ENCODE peak calls at places on chromosomes 7 and 10, in eight cellular contexts. One of them, this sample, is unnamed.

GRCh38 chr10:112546474-112546873 is 99.5 kb downstream of the VTI1A start:
- DNase-seq in prostate gland: no peak
- DNase-seq in NCI-H748 treated with DMSO at 0.1 percent for 48 hours: no peak
- DNase-seq in progenitor cell of endocrine pancreas: no peak
- DNase-seq in sciatic nerve: no peak
- DNase-seq in hepatocyte: no peak
- DNase-seq in thoracic aorta: no peak
- DNase-seq in lower leg skin: no peak
- DNase-seq in this sample: no peak

GRCh38 chr10:88288621-88289059 is 294.5 kb downstream of the RNLS start:
- DNase-seq in prostate gland: no peak
- DNase-seq in NCI-H748 treated with DMSO at 0.1 percent for 48 hours: no peak
- DNase-seq in progenitor cell of endocrine pancreas: no peak
- DNase-seq in sciatic nerve: no peak
- DNase-seq in hepatocyte: no peak
- DNase-seq in thoracic aorta: no peak
- DNase-seq in lower leg skin: no peak
- DNase-seq in this sample: no peak

GRCh38 chr7:100867040-100867795 is at the start of gene TRIP6:
- DNase-seq in prostate gland: peak
- DNase-seq in NCI-H748 treated with DMSO at 0.1 percent for 48 hours: no peak
- DNase-seq in progenitor cell of endocrine pancreas: peak
- DNase-seq in sciatic nerve: peak
- DNase-seq in hepatocyte: peak
- DNase-seq in thoracic aorta: peak
- DNase-seq in lower leg skin: peak
- DNase-seq in this sample: peak

GRCh38 chr7:69260023-69260422 is 338.3 kb upstream of the AUTS2 start:
- DNase-seq in prostate gland: no peak
- DNase-seq in NCI-H748 treated with DMSO at 0.1 percent for 48 hours: no peak
- DNase-seq in progenitor cell of endocrine pancreas: no peak
- DNase-seq in sciatic nerve: no peak
- DNase-seq in hepatocyte: no peak
- DNase-seq in thoracic aorta: no peak
- DNase-seq in lower leg skin: no peak
- DNase-seq in this sample: no peak

GRCh38 chr10:88652621-88653020 is 11.6 kb upstream of the LIPF start:
- DNase-seq in prostate gland: no peak
- DNase-seq in NCI-H748 treated with DMSO at 0.1 percent for 48 hours: no peak
- DNase-seq in progenitor cell of endocrine pancreas: no peak
- DNase-seq in sciatic nerve: no peak
- DNase-seq in hepatocyte: no peak
- DNase-seq in thoracic aorta: no peak
- DNase-seq in lower leg skin: no peak
- DNase-seq in this sample: no peak

GRCh38 chr7:3272691-3273141 is 28.3 kb upstream of the SDK1 start:
- DNase-seq in prostate gland: no peak
- DNase-seq in NCI-H748 treated with DMSO at 0.1 percent for 48 hours: no peak
- DNase-seq in progenitor cell of endocrine pancreas: no peak
- DNase-seq in sciatic nerve: no peak
- DNase-seq in hepatocyte: peak
- DNase-seq in thoracic aorta: no peak
- DNase-seq in lower leg skin: no peak
- DNase-seq in this sample: no peak

GRCh38 chr7:32477649-32477980 is 12.6 kb downstream of the LSM5 start:
- DNase-seq in prostate gland: no peak
- DNase-seq in NCI-H748 treated with DMSO at 0.1 percent for 48 hours: no peak
- DNase-seq in progenitor cell of endocrine pancreas: no peak
- DNase-seq in sciatic nerve: no peak
- DNase-seq in hepatocyte: no peak
- DNase-seq in thoracic aorta: no peak
- DNase-seq in lower leg skin: no peak
- DNase-seq in this sample: no peak

GRCh38 chr7:129612112-129613015 is 844 bp downstream of the NRF1 start:
- DNase-seq in prostate gland: peak
- DNase-seq in NCI-H748 treated with DMSO at 0.1 percent for 48 hours: peak
- DNase-seq in progenitor cell of endocrine pancreas: peak
- DNase-seq in sciatic nerve: peak
- DNase-seq in hepatocyte: peak
- DNase-seq in thoracic aorta: peak
- DNase-seq in lower leg skin: peak
- DNase-seq in this sample: no peak

GRCh38 chr10:35089641-35090161 is 440 bp downstream of the CUL2 start:
- DNase-seq in prostate gland: no peak
- DNase-seq in NCI-H748 treated with DMSO at 0.1 percent for 48 hours: no peak
- DNase-seq in progenitor cell of endocrine pancreas: no peak
- DNase-seq in sciatic nerve: peak
- DNase-seq in hepatocyte: peak
- DNase-seq in thoracic aorta: peak
- DNase-seq in lower leg skin: no peak
- DNase-seq in this sample: no peak

This sample was measured in iPS DF 6.9.